ENCODE peak calls at places on chromosomes 6 and 20, in five cellular contexts. G is H9, E is mesenchymal stem cell, I is neuronal stem cell, C is IMR-90. V is an unnamed sample.

GRCh38 chr6:108736832-108737231 is 111.4 kb upstream of the ARMC2 start:
- DNase-seq in G (peak; percentile 85), E (peak; percentile 84), I (no peak), C (peak; percentile 92), V (peak; percentile 59)

GRCh38 chr6:72552938-72553337 is 68.9 kb upstream of the KCNQ5 start:
- DNase-seq in G (no peak), E (peak; percentile 50), I (no peak), C (peak; percentile 18), V (peak; percentile 35)

GRCh38 chr20:11001767-11002540 is 328.2 kb upstream of the JAG1 start:
- DNase-seq in G (no peak), E (peak; percentile 68), I (no peak), C (peak; percentile 56), V (peak; percentile 28)

GRCh38 chr20:49630396-49630951 is 62.5 kb upstream of the PTGIS start:
- DNase-seq in G (no peak), E (no peak), I (no peak), C (no peak), V (peak; percentile 80)

GRCh38 chr6:17687136-17687535 is 19.6 kb downstream of the NUP153 start:
- DNase-seq in G (no peak), E (no peak), I (no peak), C (no peak), V (no peak)

GRCh38 chr20:57071283-57071701 is 195.1 kb downstream of the BMP7 start:
- DNase-seq in G (peak; percentile 72), E (peak; percentile 50), I (no peak), C (no peak), V (peak; percentile 85)

GRCh38 chr6:36154286-36154685 is 24.0 kb downstream of the MAPK13 start:
- DNase-seq in G (no peak), E (no peak), I (no peak), C (no peak), V (peak; percentile 97)

GRCh38 chr20:38673731-38674177 is 50.5 kb upstream of the SLC32A1 start:
- DNase-seq in G (peak; percentile 66), E (peak; percentile 36), I (no peak), C (no peak), V (no peak)

GRCh38 chr6:161198176-161198575 is 75.7 kb downstream of the AGPAT4 start:
- DNase-seq in G (no peak), E (no peak), I (no peak), C (no peak), V (no peak)

GRCh38 chr6:162203287-162203686 is 524.3 kb downstream of the PRKN start:
- DNase-seq in G (no peak), E (no peak), I (no peak), C (no peak), V (no peak)

GRCh38 chr20:37297066-37297736 is 7.7 kb downstream of the MANBAL start:
- DNase-seq in G (no peak), E (peak; percentile 75), I (no peak), C (peak; percentile 84), V (peak; percentile 90)

GRCh38 chr20:23349338-23350006 is 1.1 kb upstream of the NXT1 start:
- DNase-seq in G (peak; percentile 34), E (no peak), I (no peak), C (no peak), V (no peak)

GRCh38 chr6:20847904-20848303 is 313.6 kb downstream of the CDKAL1 start:
- DNase-seq in G (no peak), E (no peak), I (no peak), C (no peak), V (no peak)

GRCh38 chr6:89260832-89261231 is 43.7 kb upstream of the GABRR1 start:
- DNase-seq in G (no peak), E (peak; percentile 9), I (no peak), C (no peak), V (no peak)

GRCh38 chr6:8588176-8588575 is 152.8 kb upstream of the SLC35B3 start:
- DNase-seq in G (no peak), E (no peak), I (no peak), C (no peak), V (no peak)

GRCh38 chr6:143575840-143576498 is 64.4 kb upstream of the FUCA2 start:
- DNase-seq in G (no peak), E (no peak), I (no peak), C (no peak), V (no peak)

GRCh38 chr6:157761331-157761921 is 61.6 kb upstream of the SNX9 start:
- DNase-seq in G (no peak), E (peak; percentile 84), I (no peak), C (peak; percentile 76), V (no peak)

GRCh38 chr20:42641886-42642285 is 547.8 kb downstream of the PTPRT start:
- DNase-seq in G (no peak), E (no peak), I (no peak), C (no peak), V (no peak)

GRCh38 chr6:88246654-88247053 is 80.5 kb upstream of the CNR1 start:
- DNase-seq in G (no peak), E (no peak), I (no peak), C (no peak), V (no peak)

GRCh38 chr6:30752164-30752927 is 8.0 kb upstream of the IER3 start:
- DNase-seq in G (no peak), E (peak; percentile 100), I (no peak), C (peak; percentile 100), V (peak; percentile 49)

GRCh38 chr6:76351275-76351674 is 278.8 kb upstream of the IMPG1 start:
- DNase-seq in G (no peak), E (no peak), I (no peak), C (no peak), V (no peak)

GRCh38 chr20:35821807-35822242 is 50.0 kb downstream of the PHF20 start:
- DNase-seq in G (no peak), E (peak; percentile 62), I (no peak), C (peak; percentile 79), V (peak; percentile 89)

GRCh38 chr6:161660666-161661571 is 387.1 kb upstream of the AGPAT4 start:
- DNase-seq in G (no peak), E (no peak), I (no peak), C (no peak), V (no peak)

GRCh38 chr6:1724616-1725015 is 114.9 kb downstream of the FOXC1 start:
- DNase-seq in G (peak; percentile 41), E (no peak), I (no peak), C (no peak), V (no peak)

GRCh38 chr6:124964084-124964763 is 2.0 kb downstream of the RNF217 start:
- DNase-seq in G (no peak), E (peak; percentile 74), I (no peak), C (peak; percentile 65), V (peak; percentile 65)

GRCh38 chr20:60750909-60751308 is 501.2 kb upstream of the CDH4 start:
- DNase-seq in G (no peak), E (no peak), I (no peak), C (no peak), V (no peak)

GRCh38 chr20:60751826-60752225 is 500.2 kb upstream of the CDH4 start:
- DNase-seq in G (no peak), E (no peak), I (no peak), C (no peak), V (no peak)

GRCh38 chr20:60752741-60753420 is 499.2 kb upstream of the CDH4 start:
- DNase-seq in G (no peak), E (no peak), I (no peak), C (no peak), V (no peak)

GRCh38 chr20:60748086-60748485 is 504.0 kb upstream of the CDH4 start:
- DNase-seq in G (no peak), E (no peak), I (no peak), C (no peak), V (no peak)

GRCh38 chr20:60749804-60750602 is 502.1 kb upstream of the CDH4 start:
- DNase-seq in G (peak; percentile 76), E (no peak), I (no peak), C (no peak), V (no peak)
- H4K91ac ChIP-seq in G (no peak overlapping the region), E (no peak overlapping the region), I (no peak overlapping the region), C (no peak overlapping the region), V (no peak overlapping the region)

DNA sequence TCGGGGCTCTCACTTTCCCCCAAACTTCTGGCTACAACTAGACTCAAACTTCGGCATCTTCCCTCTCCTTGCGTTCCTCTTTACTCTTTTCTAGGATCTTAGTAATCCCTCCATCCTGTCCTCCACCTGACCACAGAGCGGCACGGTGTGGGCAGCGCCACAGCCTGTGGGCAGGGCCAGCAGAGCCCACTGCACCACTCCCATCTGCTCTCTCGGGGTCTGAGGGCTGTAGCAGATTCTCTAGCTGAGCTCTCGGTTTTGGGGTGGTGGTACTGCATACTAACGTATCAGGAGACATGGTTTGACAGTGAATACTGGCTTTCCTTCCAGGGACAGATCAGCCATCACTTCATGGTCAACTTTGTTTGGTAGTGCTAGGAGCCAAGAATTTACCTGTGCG is 57.4 kb downstream of the EZR start:
- DNase-seq in G (no peak), E (no peak), I (no peak), C (no peak), V (no peak)
- H4K91ac ChIP-seq in G (no peak overlapping the region), E (no peak overlapping the region), I (no peak overlapping the region), C (no peak overlapping the region), V (no peak overlapping the region)

GRCh38 chr20:16385891-16386290 is 187.4 kb downstream of the KIF16B start:
- DNase-seq in G (no peak), E (no peak), I (no peak), C (no peak), V (no peak)

GRCh38 chr20:16387661-16388060 is 185.6 kb downstream of the KIF16B start:
- DNase-seq in G (no peak), E (no peak), I (no peak), C (no peak), V (no peak)

GRCh38 chr20:16385462-16385861 is 187.8 kb downstream of the KIF16B start:
- DNase-seq in G (no peak), E (no peak), I (no peak), C (no peak), V (no peak)

GRCh38 chr20:16391003-16391402 is 182.2 kb downstream of the KIF16B start:
- DNase-seq in G (no peak), E (no peak), I (no peak), C (no peak), V (no peak)

DNA sequence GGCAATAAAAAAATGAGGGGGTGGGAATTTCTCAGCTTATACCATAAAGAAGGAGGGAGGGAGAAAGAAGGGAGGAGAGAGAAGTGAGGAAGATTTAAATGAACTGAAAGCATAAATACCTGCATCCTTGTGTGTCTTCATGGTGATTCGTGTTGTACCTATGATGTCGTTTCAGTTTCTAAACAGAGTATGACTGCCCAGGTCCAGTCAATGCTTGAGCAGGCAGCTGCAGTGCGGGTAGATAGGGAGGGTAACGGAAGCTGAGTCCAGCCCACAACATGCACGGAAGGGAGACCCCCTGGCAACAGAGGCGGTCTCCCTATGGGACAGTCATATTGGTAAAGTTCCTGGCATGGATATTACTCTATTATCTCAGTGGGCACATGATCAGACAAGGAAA is 184.5 kb downstream of the KIF16B start:
- DNase-seq in G (no peak), E (no peak), I (no peak), C (no peak), V (no peak)
- H4K91ac ChIP-seq in G (no peak overlapping the region), E (no peak overlapping the region), I (no peak overlapping the region), C (no peak overlapping the region), V (no peak overlapping the region)

GRCh38 chr20:12969071-12969669 is 39.6 kb upstream of the SPTLC3 start:
- DNase-seq in G (no peak), E (no peak), I (no peak), C (no peak), V (peak; percentile 99)

GRCh38 chr20:12966468-12967085 is 42.2 kb upstream of the SPTLC3 start:
- DNase-seq in G (no peak), E (peak; percentile 67), I (no peak), C (peak; percentile 63), V (no peak)

GRCh38 chr20:12965880-12966270 is 42.9 kb upstream of the SPTLC3 start:
- DNase-seq in G (no peak), E (no peak), I (peak; percentile 9), C (no peak), V (no peak)

GRCh38 chr20:12968472-12968871 is 40.3 kb upstream of the SPTLC3 start:
- DNase-seq in G (no peak), E (no peak), I (no peak), C (no peak), V (no peak)

GRCh38 chr20:12967932-12968331 is 40.8 kb upstream of the SPTLC3 start:
- DNase-seq in G (no peak), E (no peak), I (no peak), C (no peak), V (no peak)
- H4K91ac ChIP-seq in G (no peak overlapping the region), E (no peak overlapping the region), I (no peak overlapping the region), C (no peak overlapping the region), V (no peak overlapping the region)

V was measured in trophoblast cell.